ENCODE peak calls at places on chromosomes 1 and 21, in six cellular contexts. One of them, this sample, is unnamed.
A peak's percentile ranks its signal among the peaks of the same experiment; 100 is the strongest.

GRCh38 chr1:1438531-1439381 is 3.3 kb downstream of the VWA1 start:
- DNase-seq in GM23248: no peak
- DNase-seq in substantia nigra: no peak
- DNase-seq in HFF-Myc: no peak
- DNase-seq in ovary: no peak
- DNase-seq in activated CD8-positive, alpha-beta memory T cell treated with anti-CD3 and anti-CD28 coated beads for 1 hour: no peak
- DNase-seq in this sample: no peak

GRCh38 chr21:32312321-32312720 is 13.7 kb downstream of the MRAP start:
- DNase-seq in GM23248: no peak
- DNase-seq in substantia nigra: no peak
- DNase-seq in HFF-Myc: no peak
- DNase-seq in ovary: no peak
- DNase-seq in activated CD8-positive, alpha-beta memory T cell treated with anti-CD3 and anti-CD28 coated beads for 1 hour: no peak
- DNase-seq in this sample: no peak

GRCh38 chr1:10665226-10665625 is 131.2 kb downstream of the CASZ1 start:
- DNase-seq in GM23248: no peak
- DNase-seq in substantia nigra: no peak
- DNase-seq in HFF-Myc: no peak
- DNase-seq in ovary: no peak
- DNase-seq in activated CD8-positive, alpha-beta memory T cell treated with anti-CD3 and anti-CD28 coated beads for 1 hour: no peak
- DNase-seq in this sample: no peak

GRCh38 chr1:41468082-41468762 is 16.3 kb downstream of the EDN2 start:
- DNase-seq in GM23248: no peak
- DNase-seq in substantia nigra: no peak
- DNase-seq in HFF-Myc: no peak
- DNase-seq in ovary: no peak
- DNase-seq in activated CD8-positive, alpha-beta memory T cell treated with anti-CD3 and anti-CD28 coated beads for 1 hour: no peak
- DNase-seq in this sample: no peak

GRCh38 chr1:36151845-36152203 is 2.5 kb upstream of the TRAPPC3 start:
- DNase-seq in GM23248: peak; percentile 59
- DNase-seq in substantia nigra: no peak
- DNase-seq in HFF-Myc: no peak
- DNase-seq in ovary: no peak
- DNase-seq in activated CD8-positive, alpha-beta memory T cell treated with anti-CD3 and anti-CD28 coated beads for 1 hour: peak; percentile 32
- DNase-seq in this sample: no peak

GRCh38 chr1:56927986-56928385 is 37.8 kb downstream of the C8B start:
- DNase-seq in GM23248: no peak
- DNase-seq in substantia nigra: no peak
- DNase-seq in HFF-Myc: no peak
- DNase-seq in ovary: no peak
- DNase-seq in activated CD8-positive, alpha-beta memory T cell treated with anti-CD3 and anti-CD28 coated beads for 1 hour: no peak
- DNase-seq in this sample: no peak

GRCh38 chr1:231618588-231619256 is 7.9 kb upstream of the DISC1 start:
- DNase-seq in GM23248: no peak
- DNase-seq in substantia nigra: no peak
- DNase-seq in HFF-Myc: no peak
- DNase-seq in ovary: no peak
- DNase-seq in activated CD8-positive, alpha-beta memory T cell treated with anti-CD3 and anti-CD28 coated beads for 1 hour: no peak
- DNase-seq in this sample: no peak

GRCh38 chr1:160682983-160683886 is 28.4 kb downstream of the CD48 start:
- DNase-seq in GM23248: no peak
- DNase-seq in substantia nigra: no peak
- DNase-seq in HFF-Myc: no peak
- DNase-seq in ovary: no peak
- DNase-seq in activated CD8-positive, alpha-beta memory T cell treated with anti-CD3 and anti-CD28 coated beads for 1 hour: no peak
- DNase-seq in this sample: peak; percentile 6

GRCh38 chr1:14296795-14297194 is 301.7 kb upstream of the KAZN start:
- DNase-seq in GM23248: peak; percentile 10
- DNase-seq in substantia nigra: no peak
- DNase-seq in HFF-Myc: no peak
- DNase-seq in ovary: no peak
- DNase-seq in activated CD8-positive, alpha-beta memory T cell treated with anti-CD3 and anti-CD28 coated beads for 1 hour: no peak
- DNase-seq in this sample: no peak

GRCh38 chr21:44405948-44406872 is 49.1 kb upstream of the LRRC3 start:
- DNase-seq in GM23248: peak; percentile 22
- DNase-seq in substantia nigra: no peak
- DNase-seq in HFF-Myc: no peak
- DNase-seq in ovary: no peak
- DNase-seq in activated CD8-positive, alpha-beta memory T cell treated with anti-CD3 and anti-CD28 coated beads for 1 hour: no peak
- DNase-seq in this sample: no peak

GRCh38 chr1:19648239-19648638 is 4.1 kb downstream of the NBL1 start:
- DNase-seq in GM23248: no peak
- DNase-seq in substantia nigra: no peak
- DNase-seq in HFF-Myc: no peak
- DNase-seq in ovary: no peak
- DNase-seq in activated CD8-positive, alpha-beta memory T cell treated with anti-CD3 and anti-CD28 coated beads for 1 hour: no peak
- DNase-seq in this sample: no peak

GRCh38 chr1:201542166-201543045 is 3.5 kb downstream of the NAV1 start:
- DNase-seq in GM23248: peak; percentile 92
- DNase-seq in substantia nigra: no peak
- DNase-seq in HFF-Myc: no peak
- DNase-seq in ovary: no peak
- DNase-seq in activated CD8-positive, alpha-beta memory T cell treated with anti-CD3 and anti-CD28 coated beads for 1 hour: no peak
- DNase-seq in this sample: no peak

This sample was measured in epithelial cell of esophagus.